ENCODE peak calls at places on chromosome X, in nine cellular contexts. R, I, T, Q, W, F, K, S and D are unnamed samples.

GRCh38 chrX:101658661-101659477 is 781 bp downstream of the ARMCX2 start:
- DNase-seq in R (peak), I (peak), T (peak), Q (peak), W (no peak), F (peak), K (peak), S (peak), D (peak)

GRCh38 chrX:38803609-38804480 is 2.6 kb downstream of the MID1IP1 start:
- DNase-seq in R (peak), I (peak), T (peak), Q (peak), W (peak), F (peak), K (peak), S (peak), D (peak)

GRCh38 chrX:19912-20571 is 261.1 kb upstream of the PLCXD1 start:
- DNase-seq in R (peak), I (no peak), T (peak), Q (no peak), W (peak), F (peak), K (no peak), S (no peak), D (peak)

GRCh38 chrX:129823115-129823514 is 20.6 kb downstream of the ZDHHC9 start:
- DNase-seq in R (peak), I (no peak), T (peak), Q (peak), W (peak), F (no peak), K (peak), S (peak), D (peak)

GRCh38 chrX:44765556-44765955 is 78.3 kb upstream of the DUSP21 start:
- DNase-seq in R (no peak), I (no peak), T (no peak), Q (peak), W (no peak), F (no peak), K (no peak), S (no peak), D (peak)

GRCh38 chrX:52425710-52426245 is 57.0 kb downstream of the XAGE2 start:
- DNase-seq in R (peak), I (peak), T (no peak), Q (peak), W (no peak), F (no peak), K (no peak), S (no peak), D (no peak)

GRCh38 chrX:40855411-40855810 is 120.1 kb upstream of the MED14 start:
- DNase-seq in R (peak), I (peak), T (peak), Q (no peak), W (no peak), F (no peak), K (no peak), S (no peak), D (peak)

GRCh38 chrX:14941301-14941700 is 68.1 kb downstream of the MOSPD2 start:
- DNase-seq in R (no peak), I (no peak), T (no peak), Q (no peak), W (no peak), F (no peak), K (no peak), S (no peak), D (no peak)

GRCh38 chrX:40146471-40147398 is 49.0 kb upstream of the BCOR start:
- DNase-seq in R (no peak), I (peak), T (peak), Q (peak), W (peak), F (peak), K (peak), S (peak), D (peak)

GRCh38 chrX:41721590-41721989 is 2.4 kb upstream of the GPR82 start:
- DNase-seq in R (no peak), I (no peak), T (no peak), Q (no peak), W (no peak), F (no peak), K (no peak), S (no peak), D (no peak)

GRCh38 chrX:68718443-68718820 is 71.0 kb downstream of the STARD8 start:
- DNase-seq in R (no peak), I (no peak), T (no peak), Q (no peak), W (no peak), F (peak), K (no peak), S (no peak), D (no peak)

GRCh38 chrX:95760356-95760755 is 924.3 kb upstream of the DIAPH2 start:
- DNase-seq in R (no peak), I (no peak), T (no peak), Q (no peak), W (no peak), F (no peak), K (no peak), S (no peak), D (no peak)

GRCh38 chrX:103674531-103675454 is 11.7 kb downstream of the MORF4L2 start:
- DNase-seq in R (no peak), I (no peak), T (no peak), Q (no peak), W (no peak), F (no peak), K (no peak), S (no peak), D (no peak)
- TF ChIP-seq CTCF in R (no peak), I (no peak), T (no peak), Q (no peak), W (no peak), F (no peak), K (no peak), S (no peak), D (no peak)

GRCh38 chrX:107849747-107850478 is 24.2 kb downstream of the MID2 start:
- DNase-seq in R (peak), I (no peak), T (peak), Q (peak), W (no peak), F (no peak), K (peak), S (no peak), D (no peak)
- TF ChIP-seq CTCF in R (peak), I (no peak), T (peak), Q (peak), W (no peak), F (peak), K (no peak), S (no peak), D (peak)

GRCh38 chrX:71227370-71228062 is 4.5 kb downstream of the GJB1 start:
- DNase-seq in R (no peak), I (no peak), T (no peak), Q (no peak), W (no peak), F (no peak), K (peak), S (no peak), D (no peak)
- TF ChIP-seq CTCF in R (no peak), I (no peak), T (no peak), Q (peak), W (peak), F (no peak), K (no peak), S (no peak), D (peak)

GRCh38 chrX:153665726-153666306 is 7.8 kb downstream of the PNCK start:
- DNase-seq in R (no peak), I (no peak), T (no peak), Q (no peak), W (no peak), F (no peak), K (no peak), S (no peak), D (no peak)

GRCh38 chrX:153667281-153667831 is 6.3 kb downstream of the PNCK start:
- DNase-seq in R (no peak), I (no peak), T (no peak), Q (no peak), W (no peak), F (no peak), K (no peak), S (no peak), D (no peak)

GRCh38 chrX:153668423-153669173 is 5.0 kb downstream of the PNCK start:
- DNase-seq in R (no peak), I (no peak), T (no peak), Q (no peak), W (no peak), F (no peak), K (no peak), S (no peak), D (no peak)

GRCh38 chrX:153669174-153669890 is 4.3 kb downstream of the PNCK start:
- DNase-seq in R (peak), I (no peak), T (peak), Q (peak), W (peak), F (no peak), K (peak), S (no peak), D (peak)

GRCh38 chrX:153667931-153668396 is 5.6 kb downstream of the PNCK start:
- DNase-seq in R (peak), I (peak), T (peak), Q (peak), W (peak), F (peak), K (peak), S (peak), D (peak)
- TF ChIP-seq CTCF in R (peak), I (peak), T (peak), Q (peak), W (peak), F (peak), K (peak), S (peak), D (peak)

DNA sequence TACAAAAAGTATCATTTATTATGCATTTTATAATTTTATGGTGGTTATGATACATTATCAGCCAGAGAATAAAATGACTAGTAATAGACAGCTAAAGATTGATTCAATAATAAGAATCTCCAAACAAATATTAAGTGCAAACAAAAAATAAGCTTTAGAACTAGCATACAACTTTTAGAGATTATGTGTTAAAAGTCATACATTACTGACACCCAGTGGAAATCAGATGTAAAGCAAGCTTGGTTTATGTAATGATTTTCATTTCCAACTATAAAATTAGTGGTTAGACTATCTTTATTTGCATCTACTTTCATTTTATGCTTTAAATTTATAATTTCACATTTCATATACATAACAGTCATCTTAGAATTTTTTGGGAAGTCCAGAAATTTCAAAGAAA is 57.7 kb downstream of the IL13RA2 start:
- DNase-seq in R (peak), I (peak), T (peak), Q (peak), W (no peak), F (no peak), K (no peak), S (no peak), D (peak)
- TF ChIP-seq CTCF in R (no peak), I (peak), T (peak), Q (peak), W (peak), F (peak), K (no peak), S (no peak), D (peak)

DNA sequence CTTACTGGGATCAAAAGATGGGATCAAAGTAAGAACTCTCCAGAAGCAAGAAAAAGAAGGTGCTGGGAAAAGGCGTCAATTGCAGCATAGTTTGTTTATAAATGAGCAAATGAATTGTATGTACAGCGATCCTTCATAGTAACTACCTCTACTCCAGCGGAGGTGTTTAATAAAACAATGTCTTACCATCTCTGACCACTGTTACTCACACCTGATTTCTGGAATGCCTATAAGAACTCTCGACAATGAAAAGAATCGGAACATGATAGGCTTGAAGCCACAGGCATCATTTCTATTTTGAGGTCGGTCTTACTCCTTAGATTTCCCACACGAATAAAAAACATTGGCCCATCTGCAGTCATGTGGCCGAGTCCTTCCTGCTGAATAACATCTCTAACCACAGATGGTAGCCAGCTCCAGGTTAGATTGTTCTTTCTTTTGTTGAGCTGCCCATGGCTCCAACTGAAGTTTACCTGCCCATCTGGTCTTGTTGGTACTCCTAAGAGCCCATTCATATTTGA is 67.6 kb downstream of the CLDN34 start:
- DNase-seq in R (no peak), I (no peak), T (no peak), Q (no peak), W (no peak), F (no peak), K (no peak), S (no peak), D (no peak)
- TF ChIP-seq CTCF in R (no peak), I (no peak), T (no peak), Q (no peak), W (no peak), F (no peak), K (no peak), S (no peak), D (no peak)